ENCODE peak calls at places on chromosome 7, in nine cellular contexts. Z, A, N, E, Q, G, I, W and F are unnamed samples.
A peak's percentile ranks its signal among the peaks of the same experiment; 100 is the strongest.

GRCh38 chr7:81956520-81956919 is 186.7 kb upstream of the HGF start:
- DNase-seq in E (no peak), Q (peak; percentile 25), G (no peak), N (no peak), Z (no peak), I (peak; percentile 86), W (no peak), A (no peak), F (peak; percentile 18)

GRCh38 chr7:140778568-140778967 is 82.1 kb downstream of the NDUFB2 start:
- DNase-seq in G (no peak), I (no peak), Z (no peak), N (no peak), W (no peak), A (no peak), Q (no peak), E (no peak), F (no peak)

GRCh38 chr7:27349621-27350020 is 107.0 kb downstream of the EVX1 start:
- DNase-seq in A (no peak), Q (no peak), Z (no peak), N (no peak), G (no peak), I (no peak), E (no peak), W (no peak), F (no peak)

GRCh38 chr7:142808802-142809583 is 38.2 kb downstream of the PRSS2 start:
- DNase-seq in W (peak; percentile 93), G (no peak), E (peak; percentile 91), Z (peak; percentile 95), I (peak; percentile 23), N (no peak), A (no peak), Q (peak; percentile 68), F (no peak)

GRCh38 chr7:44973610-44974401 is 5.0 kb downstream of the MYO1G start:
- DNase-seq in W (peak; percentile 67), N (no peak), Z (peak; percentile 68), E (no peak), A (no peak), Q (peak; percentile 45), I (peak; percentile 74), G (peak; percentile 60), F (peak; percentile 65)

GRCh38 chr7:18356195-18356645 is 139.3 kb upstream of the HDAC9 start:
- DNase-seq in G (no peak), W (no peak), E (no peak), Q (peak; percentile 51), Z (peak; percentile 3), N (no peak), I (peak; percentile 60), A (no peak), F (no peak)

GRCh38 chr7:102119925-102120324 is 166.7 kb upstream of the SH2B2 start:
- DNase-seq in I (no peak), E (no peak), A (no peak), N (no peak), Z (no peak), G (no peak), W (no peak), Q (no peak), F (no peak)

GRCh38 chr7:2141656-2142055 is 91.1 kb downstream of the MAD1L1 start:
- DNase-seq in I (no peak), N (no peak), Z (no peak), G (no peak), Q (no peak), A (no peak), W (no peak), E (no peak), F (no peak)

GRCh38 chr7:73345538-73345937 is 17.6 kb downstream of the FKBP6 start:
- DNase-seq in Q (no peak), N (no peak), A (no peak), E (no peak), G (no peak), I (no peak), Z (no peak), W (no peak), F (no peak)

GRCh38 chr7:151570366-151570915 is 50.7 kb upstream of the RHEB start:
- DNase-seq in I (peak; percentile 27), W (no peak), Z (no peak), G (no peak), A (no peak), Q (peak; percentile 27), E (no peak), N (no peak), F (no peak)

GRCh38 chr7:27784399-27785053 is 44.6 kb downstream of the TAX1BP1 start:
- DNase-seq in G (no peak), E (peak; percentile 13), W (no peak), I (peak; percentile 76), N (no peak), Q (peak; percentile 78), Z (peak; percentile 11), A (no peak), F (no peak)

GRCh38 chr7:98418271-98418635 is 17.4 kb upstream of the BAIAP2L1 start:
- DNase-seq in W (no peak), Z (no peak), E (no peak), A (no peak), I (no peak), Q (peak; percentile 47), G (no peak), N (no peak), F (no peak)

GRCh38 chr7:128912281-128912680 is 1.8 kb upstream of the KCP start:
- DNase-seq in I (no peak), N (no peak), Z (no peak), A (no peak), Q (no peak), G (peak; percentile 40), E (no peak), W (no peak), F (no peak)

GRCh38 chr7:37957236-37957970 is 37.0 kb downstream of the EPDR1 start:
- DNase-seq in E (no peak), Q (no peak), W (no peak), A (no peak), I (no peak), G (no peak), Z (no peak), N (no peak), F (no peak)

GRCh38 chr7:19560111-19560883 is 148.5 kb downstream of the POLR1F start:
- DNase-seq in G (no peak), W (no peak), E (no peak), Z (no peak), I (no peak), N (no peak), Q (peak; percentile 79), A (no peak), F (no peak)

GRCh38 chr7:45984386-45985295 is 63.6 kb upstream of the IGFBP3 start:
- DNase-seq in I (no peak), E (no peak), W (no peak), Z (no peak), G (peak; percentile 24), A (no peak), N (peak; percentile 3), Q (no peak), F (peak; percentile 29)

GRCh38 chr7:18778594-18778993 is 283.0 kb downstream of the HDAC9 start:
- DNase-seq in N (no peak), Z (no peak), A (no peak), Q (peak; percentile 44), E (no peak), I (no peak), G (no peak), W (no peak), F (no peak)

GRCh38 chr7:101911800-101912705 is 94.6 kb downstream of the CUX1 start:
- DNase-seq in Q (no peak), I (no peak), Z (no peak), E (no peak), G (no peak), A (peak; percentile 94), W (no peak), N (no peak), F (no peak)

GRCh38 chr7:102459221-102459844 is 5.3 kb downstream of the ALKBH4 start:
- DNase-seq in Z (no peak), E (no peak), Q (no peak), N (no peak), G (no peak), W (no peak), A (no peak), I (no peak), F (no peak)